ENCODE peak calls at places on chromosome 12, in eight cellular contexts. One of them, this sample, is unnamed.

GRCh38 chr12:86826051-86826450 is 569.9 kb upstream of the MGAT4C start:
- DNase-seq in stomach: no peak
- DNase-seq in fibroblast of villous mesenchyme: no peak
- DNase-seq in choroid plexus epithelial cell: peak; percentile 1
- DNase-seq in fibroblast of mammary gland: no peak
- DNase-seq in upper lobe of left lung: no peak
- DNase-seq in small intestine: no peak
- DNase-seq in heart right ventricle: no peak
- DNase-seq in this sample: no peak

GRCh38 chr12:28543021-28543890 is 353.0 kb downstream of the CCDC91 start:
- DNase-seq in stomach: no peak
- DNase-seq in fibroblast of villous mesenchyme: peak; percentile 88
- DNase-seq in choroid plexus epithelial cell: peak; percentile 56
- DNase-seq in fibroblast of mammary gland: no peak
- DNase-seq in upper lobe of left lung: no peak
- DNase-seq in small intestine: no peak
- DNase-seq in heart right ventricle: no peak
- DNase-seq in this sample: no peak

GRCh38 chr12:52203126-52203921 is 11.5 kb upstream of the KRT80 start:
- DNase-seq in stomach: peak; percentile 36
- DNase-seq in fibroblast of villous mesenchyme: peak; percentile 68
- DNase-seq in choroid plexus epithelial cell: no peak
- DNase-seq in fibroblast of mammary gland: peak; percentile 67
- DNase-seq in upper lobe of left lung: peak; percentile 71
- DNase-seq in small intestine: peak; percentile 83
- DNase-seq in heart right ventricle: peak; percentile 74
- DNase-seq in this sample: peak; percentile 79

GRCh38 chr12:12990700-12991468 is 9.2 kb downstream of the HEBP1 start:
- DNase-seq in stomach: no peak
- DNase-seq in fibroblast of villous mesenchyme: peak; percentile 36
- DNase-seq in choroid plexus epithelial cell: peak; percentile 44
- DNase-seq in fibroblast of mammary gland: no peak
- DNase-seq in upper lobe of left lung: peak; percentile 66
- DNase-seq in small intestine: no peak
- DNase-seq in heart right ventricle: no peak
- DNase-seq in this sample: peak; percentile 18

GRCh38 chr12:56948881-56949280 is 8.5 kb downstream of the RDH16 start:
- DNase-seq in stomach: no peak
- DNase-seq in fibroblast of villous mesenchyme: no peak
- DNase-seq in choroid plexus epithelial cell: no peak
- DNase-seq in fibroblast of mammary gland: no peak
- DNase-seq in upper lobe of left lung: no peak
- DNase-seq in small intestine: no peak
- DNase-seq in heart right ventricle: no peak
- DNase-seq in this sample: no peak

GRCh38 chr12:117900561-117900960 is 68.2 kb downstream of the KSR2 start:
- DNase-seq in stomach: no peak
- DNase-seq in fibroblast of villous mesenchyme: no peak
- DNase-seq in choroid plexus epithelial cell: peak; percentile 4
- DNase-seq in fibroblast of mammary gland: peak; percentile 30
- DNase-seq in upper lobe of left lung: no peak
- DNase-seq in small intestine: no peak
- DNase-seq in heart right ventricle: no peak
- DNase-seq in this sample: no peak

GRCh38 chr12:33205986-33206385 is 233.6 kb downstream of the SYT10 start:
- DNase-seq in stomach: no peak
- DNase-seq in fibroblast of villous mesenchyme: no peak
- DNase-seq in choroid plexus epithelial cell: no peak
- DNase-seq in fibroblast of mammary gland: no peak
- DNase-seq in upper lobe of left lung: no peak
- DNase-seq in small intestine: no peak
- DNase-seq in heart right ventricle: no peak
- DNase-seq in this sample: no peak

GRCh38 chr12:86373813-86374212 is 117.6 kb upstream of the MGAT4C start:
- DNase-seq in stomach: no peak
- DNase-seq in fibroblast of villous mesenchyme: no peak
- DNase-seq in choroid plexus epithelial cell: no peak
- DNase-seq in fibroblast of mammary gland: no peak
- DNase-seq in upper lobe of left lung: no peak
- DNase-seq in small intestine: no peak
- DNase-seq in heart right ventricle: no peak
- DNase-seq in this sample: no peak

GRCh38 chr12:13044002-13044858 is at the start of gene FAM234B:
- DNase-seq in stomach: peak; percentile 76
- DNase-seq in fibroblast of villous mesenchyme: peak; percentile 51
- DNase-seq in choroid plexus epithelial cell: peak; percentile 64
- DNase-seq in fibroblast of mammary gland: peak; percentile 88
- DNase-seq in upper lobe of left lung: peak; percentile 78
- DNase-seq in small intestine: peak; percentile 69
- DNase-seq in heart right ventricle: peak; percentile 78
- DNase-seq in this sample: peak; percentile 73

GRCh38 chr12:116559330-116560080 is at the start of gene MAP1LC3B2:
- DNase-seq in stomach: peak; percentile 63
- DNase-seq in fibroblast of villous mesenchyme: peak; percentile 87
- DNase-seq in choroid plexus epithelial cell: peak; percentile 83
- DNase-seq in fibroblast of mammary gland: peak; percentile 77
- DNase-seq in upper lobe of left lung: peak; percentile 88
- DNase-seq in small intestine: peak; percentile 94
- DNase-seq in heart right ventricle: peak; percentile 51
- DNase-seq in this sample: peak; percentile 85

GRCh38 chr12:51488281-51488680 is 63.6 kb downstream of the SLC4A8 start:
- DNase-seq in stomach: no peak
- DNase-seq in fibroblast of villous mesenchyme: no peak
- DNase-seq in choroid plexus epithelial cell: no peak
- DNase-seq in fibroblast of mammary gland: no peak
- DNase-seq in upper lobe of left lung: no peak
- DNase-seq in small intestine: no peak
- DNase-seq in heart right ventricle: no peak
- DNase-seq in this sample: peak; percentile 3

GRCh38 chr12:57214398-57214781 is 2.2 kb upstream of the NXPH4 start:
- DNase-seq in stomach: peak; percentile 69
- DNase-seq in fibroblast of villous mesenchyme: peak; percentile 61
- DNase-seq in choroid plexus epithelial cell: peak; percentile 66
- DNase-seq in fibroblast of mammary gland: peak; percentile 58
- DNase-seq in upper lobe of left lung: peak; percentile 65
- DNase-seq in small intestine: peak; percentile 56
- DNase-seq in heart right ventricle: peak; percentile 64
- DNase-seq in this sample: peak; percentile 61

GRCh38 chr12:100794441-100795192 is at the start of gene ANO4:
- DNase-seq in stomach: no peak
- DNase-seq in fibroblast of villous mesenchyme: peak; percentile 62
- DNase-seq in choroid plexus epithelial cell: peak; percentile 28
- DNase-seq in fibroblast of mammary gland: no peak
- DNase-seq in upper lobe of left lung: no peak
- DNase-seq in small intestine: no peak
- DNase-seq in heart right ventricle: no peak
- DNase-seq in this sample: no peak

GRCh38 chr12:13243516-13244070 is 47.1 kb downstream of the EMP1 start:
- DNase-seq in stomach: no peak
- DNase-seq in fibroblast of villous mesenchyme: peak; percentile 20
- DNase-seq in choroid plexus epithelial cell: peak; percentile 29
- DNase-seq in fibroblast of mammary gland: peak; percentile 18
- DNase-seq in upper lobe of left lung: no peak
- DNase-seq in small intestine: no peak
- DNase-seq in heart right ventricle: no peak
- DNase-seq in this sample: peak; percentile 78

GRCh38 chr12:12482150-12482761 is 80.4 kb downstream of the DUSP16 start:
- DNase-seq in stomach: no peak
- DNase-seq in fibroblast of villous mesenchyme: no peak
- DNase-seq in choroid plexus epithelial cell: no peak
- DNase-seq in fibroblast of mammary gland: no peak
- DNase-seq in upper lobe of left lung: no peak
- DNase-seq in small intestine: peak; percentile 37
- DNase-seq in heart right ventricle: no peak
- DNase-seq in this sample: no peak

GRCh38 chr12:119115296-119115905 is 63.3 kb upstream of the HSPB8 start:
- DNase-seq in stomach: no peak
- DNase-seq in fibroblast of villous mesenchyme: peak; percentile 36
- DNase-seq in choroid plexus epithelial cell: peak; percentile 27
- DNase-seq in fibroblast of mammary gland: peak; percentile 44
- DNase-seq in upper lobe of left lung: no peak
- DNase-seq in small intestine: peak; percentile 26
- DNase-seq in heart right ventricle: peak; percentile 51
- DNase-seq in this sample: peak; percentile 61

GRCh38 chr12:15856097-15856982 is 25.8 kb upstream of the STRAP start:
- DNase-seq in stomach: peak; percentile 38
- DNase-seq in fibroblast of villous mesenchyme: peak; percentile 83
- DNase-seq in choroid plexus epithelial cell: peak; percentile 90
- DNase-seq in fibroblast of mammary gland: peak; percentile 80
- DNase-seq in upper lobe of left lung: no peak
- DNase-seq in small intestine: peak; percentile 70
- DNase-seq in heart right ventricle: peak; percentile 62
- DNase-seq in this sample: peak; percentile 86

GRCh38 chr12:121454921-121455320 is 55.0 kb downstream of the RNF34 start:
- DNase-seq in stomach: no peak
- DNase-seq in fibroblast of villous mesenchyme: no peak
- DNase-seq in choroid plexus epithelial cell: no peak
- DNase-seq in fibroblast of mammary gland: no peak
- DNase-seq in upper lobe of left lung: no peak
- DNase-seq in small intestine: no peak
- DNase-seq in heart right ventricle: no peak
- DNase-seq in this sample: no peak

GRCh38 chr12:25053021-25053271 is 104.0 kb upstream of the BCAT1 start:
- DNase-seq in stomach: no peak
- DNase-seq in fibroblast of villous mesenchyme: no peak
- DNase-seq in choroid plexus epithelial cell: no peak
- DNase-seq in fibroblast of mammary gland: no peak
- DNase-seq in upper lobe of left lung: no peak
- DNase-seq in small intestine: no peak
- DNase-seq in heart right ventricle: no peak
- DNase-seq in this sample: no peak

GRCh38 chr12:28759334-28759733 is 389.7 kb upstream of the FAR2 start:
- DNase-seq in stomach: no peak
- DNase-seq in fibroblast of villous mesenchyme: no peak
- DNase-seq in choroid plexus epithelial cell: peak; percentile 12
- DNase-seq in fibroblast of mammary gland: peak; percentile 62
- DNase-seq in upper lobe of left lung: no peak
- DNase-seq in small intestine: no peak
- DNase-seq in heart right ventricle: no peak
- DNase-seq in this sample: peak; percentile 17

GRCh38 chr12:66197413-66198055 is 8.5 kb downstream of the IRAK3 start:
- DNase-seq in stomach: no peak
- DNase-seq in fibroblast of villous mesenchyme: no peak
- DNase-seq in choroid plexus epithelial cell: peak; percentile 35
- DNase-seq in fibroblast of mammary gland: peak; percentile 50
- DNase-seq in upper lobe of left lung: no peak
- DNase-seq in small intestine: no peak
- DNase-seq in heart right ventricle: no peak
- DNase-seq in this sample: peak; percentile 42

GRCh38 chr12:4278582-4278939 is 5.0 kb downstream of the CCND2 start:
- DNase-seq in stomach: no peak
- DNase-seq in fibroblast of villous mesenchyme: no peak
- DNase-seq in choroid plexus epithelial cell: no peak
- DNase-seq in fibroblast of mammary gland: peak; percentile 49
- DNase-seq in upper lobe of left lung: peak; percentile 93
- DNase-seq in small intestine: peak; percentile 85
- DNase-seq in heart right ventricle: peak; percentile 68
- DNase-seq in this sample: no peak

GRCh38 chr12:113445544-113446176 is 23.5 kb downstream of the SDSL start:
- DNase-seq in stomach: no peak
- DNase-seq in fibroblast of villous mesenchyme: no peak
- DNase-seq in choroid plexus epithelial cell: no peak
- DNase-seq in fibroblast of mammary gland: no peak
- DNase-seq in upper lobe of left lung: no peak
- DNase-seq in small intestine: no peak
- DNase-seq in heart right ventricle: no peak
- DNase-seq in this sample: peak; percentile 17

DNA sequence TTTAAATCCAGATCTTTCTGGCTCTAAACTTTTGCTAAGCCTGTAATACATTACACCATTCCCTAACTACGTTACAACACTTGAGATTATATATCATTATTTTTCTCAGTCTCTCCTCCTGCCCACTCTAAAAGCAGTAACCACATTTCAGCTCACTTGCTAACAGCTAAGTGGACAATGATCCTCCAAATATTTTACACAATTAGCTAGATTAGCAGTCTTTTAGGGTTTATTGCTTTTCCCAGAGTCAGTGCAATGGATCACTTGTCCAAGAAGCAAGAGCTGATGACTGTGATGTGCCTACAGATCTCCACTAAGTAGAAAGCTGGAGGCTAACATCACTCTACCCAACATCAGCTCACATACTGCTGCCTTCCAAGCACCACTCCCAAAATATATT is 17.6 kb downstream of the CPNE8 start:
- DNase-seq in stomach: no peak
- DNase-seq in fibroblast of villous mesenchyme: no peak
- DNase-seq in choroid plexus epithelial cell: no peak
- DNase-seq in fibroblast of mammary gland: no peak
- DNase-seq in upper lobe of left lung: no peak
- DNase-seq in small intestine: no peak
- DNase-seq in heart right ventricle: no peak
- DNase-seq in this sample: no peak
- H3K4me3 ChIP-seq in stomach: no peak overlapping the region
- H3K4me3 ChIP-seq in fibroblast of villous mesenchyme: no peak overlapping the region
- H3K4me3 ChIP-seq in choroid plexus epithelial cell: no peak overlapping the region
- H3K4me3 ChIP-seq in fibroblast of mammary gland: no peak overlapping the region
- H3K4me3 ChIP-seq in upper lobe of left lung: no peak overlapping the region
- H3K4me3 ChIP-seq in small intestine: no peak overlapping the region
- H3K4me3 ChIP-seq in heart right ventricle: no peak overlapping the region
- H3K4me3 ChIP-seq in this sample: no peak overlapping the region

DNA sequence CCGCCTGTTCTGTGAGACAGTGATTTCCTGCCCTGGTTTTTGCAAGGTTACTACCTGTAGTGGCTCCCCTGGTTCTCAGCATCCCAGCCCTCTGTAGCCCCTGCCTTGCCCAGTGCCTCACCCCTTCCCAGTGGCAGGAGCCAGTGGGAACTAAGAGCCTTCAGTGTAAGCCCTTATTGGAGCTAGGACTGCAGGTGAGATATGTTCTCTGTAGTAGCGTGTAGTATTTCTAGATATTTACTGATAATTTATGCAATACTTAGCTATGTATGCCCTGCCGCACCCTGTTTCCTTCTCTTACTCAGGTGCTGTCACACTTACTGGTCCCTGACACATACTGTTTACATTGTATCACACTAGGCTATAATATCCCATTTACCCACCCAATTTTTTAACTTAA is 3.6 kb downstream of the BMAL2 start:
- DNase-seq in stomach: peak; percentile 46
- DNase-seq in fibroblast of villous mesenchyme: no peak
- DNase-seq in choroid plexus epithelial cell: no peak
- DNase-seq in fibroblast of mammary gland: no peak
- DNase-seq in upper lobe of left lung: no peak
- DNase-seq in small intestine: peak; percentile 58
- DNase-seq in heart right ventricle: no peak
- DNase-seq in this sample: no peak
- H3K4me3 ChIP-seq in stomach: no peak overlapping the region
- H3K4me3 ChIP-seq in fibroblast of villous mesenchyme: no peak overlapping the region
- H3K4me3 ChIP-seq in choroid plexus epithelial cell: no peak overlapping the region
- H3K4me3 ChIP-seq in fibroblast of mammary gland: no peak overlapping the region
- H3K4me3 ChIP-seq in upper lobe of left lung: no peak overlapping the region
- H3K4me3 ChIP-seq in small intestine: no peak overlapping the region
- H3K4me3 ChIP-seq in heart right ventricle: no peak overlapping the region
- H3K4me3 ChIP-seq in this sample: no peak overlapping the region

GRCh38 chr12:64187794-64188193 is 34.3 kb downstream of the KICS2 start:
- DNase-seq in stomach: no peak
- DNase-seq in fibroblast of villous mesenchyme: no peak
- DNase-seq in choroid plexus epithelial cell: peak; percentile 27
- DNase-seq in fibroblast of mammary gland: peak; percentile 31
- DNase-seq in upper lobe of left lung: no peak
- DNase-seq in small intestine: no peak
- DNase-seq in heart right ventricle: no peak
- DNase-seq in this sample: no peak
- H3K4me3 ChIP-seq in stomach: no peak overlapping the region
- H3K4me3 ChIP-seq in fibroblast of villous mesenchyme: no peak overlapping the region
- H3K4me3 ChIP-seq in choroid plexus epithelial cell: no peak overlapping the region
- H3K4me3 ChIP-seq in fibroblast of mammary gland: no peak overlapping the region
- H3K4me3 ChIP-seq in upper lobe of left lung: no peak overlapping the region
- H3K4me3 ChIP-seq in small intestine: no peak overlapping the region
- H3K4me3 ChIP-seq in heart right ventricle: no peak overlapping the region
- H3K4me3 ChIP-seq in this sample: no peak overlapping the region

GRCh38 chr12:107544947-107545346 is 140.7 kb upstream of the PWP1 start:
- DNase-seq in stomach: no peak
- DNase-seq in fibroblast of villous mesenchyme: no peak
- DNase-seq in choroid plexus epithelial cell: no peak
- DNase-seq in fibroblast of mammary gland: peak; percentile 57
- DNase-seq in upper lobe of left lung: no peak
- DNase-seq in small intestine: no peak
- DNase-seq in heart right ventricle: no peak
- DNase-seq in this sample: no peak
- H3K4me3 ChIP-seq in stomach: no peak overlapping the region
- H3K4me3 ChIP-seq in fibroblast of villous mesenchyme: no peak overlapping the region
- H3K4me3 ChIP-seq in choroid plexus epithelial cell: no peak overlapping the region
- H3K4me3 ChIP-seq in fibroblast of mammary gland: no peak overlapping the region
- H3K4me3 ChIP-seq in upper lobe of left lung: no peak overlapping the region
- H3K4me3 ChIP-seq in small intestine: no peak overlapping the region
- H3K4me3 ChIP-seq in heart right ventricle: no peak overlapping the region
- H3K4me3 ChIP-seq in this sample: no peak overlapping the region

This sample was measured in fibroblast of pulmonary artery.